ENCODE peak calls at places on chromosomes 16 and 17, in four cellular contexts. U is WTC11, P is A549, K is K562. O is an unnamed sample.

GRCh38 chr17:42230225-42230624 is 35.9 kb upstream of the GHDC start:
- DNase-seq in U (no peak), P (no peak), K (no peak), O (no peak)

GRCh38 chr17:6249747-6250146 is 179.6 kb downstream of the WSCD1 start:
- DNase-seq in U (no peak), P (no peak), K (no peak), O (no peak)

GRCh38 chr17:75877752-75878173 is 618 bp downstream of the TRIM47 start:
- DNase-seq in U (peak; percentile 81), P (no peak), K (peak; percentile 54), O (peak; percentile 68)

GRCh38 chr16:27617678-27618077 is 67.7 kb downstream of the KATNIP start:
- DNase-seq in U (no peak), P (no peak), K (no peak), O (no peak)

GRCh38 chr17:68378202-68379149 is 78.8 kb downstream of the WIPI1 start:
- DNase-seq in U (peak; percentile 40), P (peak; percentile 63), K (no peak), O (peak; percentile 100)

GRCh38 chr17:38906429-38907172 is 18.8 kb upstream of the LASP1NB start:
- DNase-seq in U (no peak), P (no peak), K (no peak), O (no peak)

GRCh38 chr17:6213859-6214258 is 143.7 kb downstream of the WSCD1 start:
- DNase-seq in U (no peak), P (no peak), K (no peak), O (no peak)

GRCh38 chr16:87575027-87575804 is 27.1 kb upstream of the JPH3 start:
- DNase-seq in U (peak; percentile 77), P (peak; percentile 38), K (peak; percentile 48), O (no peak)

GRCh38 chr16:31242197-31242596 is 17.6 kb upstream of the ITGAM start:
- DNase-seq in U (no peak), P (no peak), K (no peak), O (no peak)

GRCh38 chr17:64213995-64214507 is 49.0 kb downstream of the TEX2 start:
- DNase-seq in U (no peak), P (no peak), K (peak; percentile 87), O (no peak)

GRCh38 chr17:76179496-76180467 is 38.7 kb upstream of the FOXJ1 start:
- DNase-seq in U (no peak), P (no peak), K (peak; percentile 79), O (no peak)

GRCh38 chr17:43549496-43549895 is 3.4 kb upstream of the ETV4 start:
- DNase-seq in U (no peak), P (no peak), K (no peak), O (no peak)

GRCh38 chr17:61450641-61451537 is 1.3 kb upstream of the TBX4 start:
- DNase-seq in U (no peak), P (no peak), K (no peak), O (no peak)

GRCh38 chr16:65773319-65773874 is 593.1 kb upstream of the CDH5 start:
- DNase-seq in U (peak; percentile 40), P (no peak), K (peak; percentile 8), O (no peak)

GRCh38 chr16:65297453-65297852 is 175.6 kb upstream of the CDH11 start:
- DNase-seq in U (no peak), P (no peak), K (no peak), O (no peak)

GRCh38 chr16:25747160-25747758 is 55.5 kb downstream of the HS3ST4 start:
- DNase-seq in U (peak; percentile 70), P (no peak), K (peak; percentile 38), O (no peak)

GRCh38 chr17:77404812-77405581 is 264.2 kb downstream of the SEC14L1 start:
- DNase-seq in U (no peak), P (no peak), K (no peak), O (no peak)

GRCh38 chr17:42456223-42457106 is 2.2 kb upstream of the ATP6V0A1 start:
- DNase-seq in U (no peak), P (no peak), K (peak; percentile 77), O (no peak)

GRCh38 chr17:46726106-46726670 is 92.3 kb downstream of the WNT3 start:
- DNase-seq in U (no peak), P (no peak), K (no peak), O (no peak)

GRCh38 chr16:57873218-57873617 is 70.9 kb upstream of the KIFC3 start:
- DNase-seq in U (peak; percentile 54), P (no peak), K (no peak), O (no peak)

GRCh38 chr17:80116276-80116922 is 15.0 kb downstream of the GAA start:
- DNase-seq in U (no peak), P (no peak), K (no peak), O (no peak)

GRCh38 chr17:41651625-41652460 is 27.5 kb upstream of the KRT17 start:
- DNase-seq in U (no peak), P (no peak), K (no peak), O (no peak)

DNA sequence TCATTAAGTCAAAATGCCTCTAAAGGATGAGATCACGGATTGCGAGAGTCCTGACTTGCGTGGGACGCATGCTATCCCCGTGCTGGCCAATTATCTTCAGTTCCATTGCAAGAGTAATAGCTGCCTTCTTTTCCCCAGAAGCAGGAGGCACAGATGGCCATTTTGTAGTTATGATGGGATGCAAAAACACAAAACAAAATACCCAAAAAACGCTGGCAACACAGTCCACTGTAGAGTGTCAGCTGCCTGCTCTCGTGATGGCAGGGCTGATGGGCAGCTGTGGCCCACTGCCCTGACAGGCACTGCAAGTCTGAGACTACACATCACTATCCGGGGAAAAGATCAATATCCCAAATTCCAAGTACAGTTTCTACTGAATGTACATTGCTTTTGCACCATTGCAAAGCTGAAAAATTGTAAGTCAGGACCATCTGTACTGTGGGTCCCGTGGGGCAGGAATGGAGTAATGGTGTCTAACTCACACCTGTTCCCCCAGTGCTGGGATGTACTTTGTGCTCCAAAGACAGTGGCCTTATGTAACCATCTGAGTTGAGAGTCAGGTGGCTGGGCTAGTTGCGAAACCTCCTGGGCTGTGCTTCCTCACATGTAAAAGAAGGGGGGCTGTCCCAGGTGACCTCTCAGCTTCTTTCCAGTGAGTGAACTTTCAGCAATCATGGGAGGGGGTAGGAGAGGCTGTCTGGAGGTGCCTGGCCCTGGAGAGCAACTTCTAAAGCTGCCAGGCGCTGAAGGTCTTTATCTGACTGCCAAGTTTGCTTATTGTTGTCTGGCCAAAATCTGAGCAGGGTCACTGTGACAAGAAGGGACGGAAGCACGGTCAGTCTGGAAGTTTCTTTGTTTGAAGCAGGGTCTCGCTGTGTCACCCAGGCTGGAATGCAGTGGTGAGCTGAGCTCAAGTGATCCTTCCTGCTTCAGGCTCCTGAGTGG is 4.7 kb downstream of the SLC47A1 start:
- DNase-seq in U (no peak), P (no peak), K (no peak), O (peak; percentile 93)
- TF ChIP-seq HMGXB4 in U (no peak), P (no peak), K (no peak), O (peak; percentile 69)

DNA sequence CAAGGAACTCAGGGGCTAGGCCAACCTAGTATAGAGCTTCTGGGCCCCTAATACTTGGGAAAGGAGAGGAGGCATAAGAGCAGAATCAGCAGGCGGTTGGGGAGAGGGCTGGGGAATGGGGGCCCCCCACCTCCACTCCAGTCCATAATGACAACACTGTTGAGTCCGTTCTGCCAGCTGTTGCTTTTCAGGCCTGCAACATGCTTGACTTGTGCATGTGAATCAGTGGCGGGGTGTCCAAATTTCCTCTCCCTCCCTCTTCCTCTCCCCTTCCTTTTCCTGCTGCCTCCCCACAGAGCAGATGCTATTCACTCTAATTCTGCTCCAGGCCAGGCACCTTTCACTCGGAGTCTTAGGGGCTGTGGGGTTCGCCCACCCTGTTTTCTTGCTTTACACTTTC is 31.7 kb downstream of the SGSM2 start:
- DNase-seq in U (no peak), P (no peak), K (no peak), O (no peak)
- TF ChIP-seq HMGXB4 in U (no peak), P (no peak), K (no peak), O (no peak)

GRCh38 chr16:83996481-83997252 is 28.6 kb downstream of the NECAB2 start:
- DNase-seq in U (no peak), P (peak; percentile 23), K (no peak), O (no peak)
- TF ChIP-seq HMGXB4 in U (no peak), P (no peak), K (no peak), O (no peak)

GRCh38 chr17:50182783-50183438 is 17.1 kb downstream of the SGCA start:
- DNase-seq in U (no peak), P (no peak), K (no peak), O (no peak)
- TF ChIP-seq HMGXB4 in U (no peak), P (no peak), K (no peak), O (no peak)

DNA sequence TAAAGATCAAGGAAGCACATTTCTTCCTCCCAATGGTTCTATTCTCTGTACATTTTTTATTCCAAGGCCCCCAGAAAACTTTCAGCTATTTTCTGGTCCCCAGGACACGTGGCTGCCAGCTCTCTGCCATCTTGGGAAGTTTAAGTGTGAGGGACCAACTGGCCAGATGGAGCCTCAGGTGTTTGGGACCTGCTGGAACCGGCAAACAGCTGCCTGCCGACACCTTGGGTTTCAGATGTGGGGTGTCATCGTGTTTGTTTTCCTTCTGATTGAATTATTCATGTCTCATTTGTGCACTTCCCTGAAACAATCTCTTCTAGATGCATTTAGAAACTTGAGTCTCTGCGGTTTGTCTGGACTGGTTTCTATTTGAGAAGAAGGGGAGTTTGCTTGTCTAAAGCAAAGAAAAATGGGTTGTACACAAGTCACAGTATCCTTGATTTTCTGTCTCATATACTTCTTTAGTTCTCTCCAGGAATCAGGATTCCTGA is 386.5 kb downstream of the SLC39A11 start:
- DNase-seq in U (no peak), P (no peak), K (no peak), O (no peak)
- TF ChIP-seq HMGXB4 in U (no peak), P (no peak), K (no peak), O (no peak)

GRCh38 chr17:32103476-32104113 is 38.7 kb upstream of the RHOT1 start:
- DNase-seq in U (no peak), P (no peak), K (no peak), O (no peak)
- TF ChIP-seq HMGXB4 in U (no peak), P (no peak), K (no peak), O (no peak)

GRCh38 chr16:4322121-4323035 is 6.5 kb downstream of the GLIS2 start:
- DNase-seq in U (no peak), P (no peak), K (no peak), O (no peak)
- TF ChIP-seq HMGXB4 in U (no peak), P (no peak), K (no peak), O (no peak)